ENCODE peak calls at places on chromosomes 4 and X, in eight cellular contexts. One of them, this sample, is unnamed. For H3K27me3, the result is how much of the 10 kb centered on the place peaks cover.

GRCh38 chr4:35709080-35709479 is 535.2 kb downstream of the ARAP2 start:
- DNase-seq in psoas muscle: no peak
- DNase-seq in left lung: no peak
- DNase-seq in mammary epithelial cell: no peak
- DNase-seq in Peyer's patch: no peak
- DNase-seq in lower lobe of right lung: no peak
- DNase-seq in endothelial cell of umbilical vein: no peak
- DNase-seq in cardiac muscle cell: no peak
- DNase-seq in this sample: no peak

GRCh38 chrX:104806346-104806745 is 240.3 kb downstream of the IL1RAPL2 start:
- DNase-seq in psoas muscle: no peak
- DNase-seq in left lung: no peak
- DNase-seq in mammary epithelial cell: no peak
- DNase-seq in Peyer's patch: no peak
- DNase-seq in lower lobe of right lung: no peak
- DNase-seq in endothelial cell of umbilical vein: no peak
- DNase-seq in cardiac muscle cell: no peak
- DNase-seq in this sample: no peak

GRCh38 chrX:138487866-138488265 is 223.7 kb downstream of the FGF13 start:
- DNase-seq in psoas muscle: no peak
- DNase-seq in left lung: no peak
- DNase-seq in mammary epithelial cell: no peak
- DNase-seq in Peyer's patch: no peak
- DNase-seq in lower lobe of right lung: no peak
- DNase-seq in endothelial cell of umbilical vein: no peak
- DNase-seq in cardiac muscle cell: no peak
- DNase-seq in this sample: no peak

GRCh38 chr4:14125375-14126129 is 498.0 kb upstream of the BOD1L1 start:
- DNase-seq in psoas muscle: no peak
- DNase-seq in left lung: no peak
- DNase-seq in mammary epithelial cell: no peak
- DNase-seq in Peyer's patch: no peak
- DNase-seq in lower lobe of right lung: no peak
- DNase-seq in endothelial cell of umbilical vein: no peak
- DNase-seq in cardiac muscle cell: no peak
- DNase-seq in this sample: no peak

GRCh38 chr4:11471613-11472012 is 42.9 kb upstream of the HS3ST1 start:
- DNase-seq in psoas muscle: no peak
- DNase-seq in left lung: no peak
- DNase-seq in mammary epithelial cell: no peak
- DNase-seq in Peyer's patch: peak
- DNase-seq in lower lobe of right lung: no peak
- DNase-seq in endothelial cell of umbilical vein: peak
- DNase-seq in cardiac muscle cell: peak
- DNase-seq in this sample: no peak

GRCh38 chr4:123501733-123502132 is 105.1 kb downstream of the SPRY1 start:
- DNase-seq in psoas muscle: no peak
- DNase-seq in left lung: no peak
- DNase-seq in mammary epithelial cell: no peak
- DNase-seq in Peyer's patch: no peak
- DNase-seq in lower lobe of right lung: no peak
- DNase-seq in endothelial cell of umbilical vein: no peak
- DNase-seq in cardiac muscle cell: no peak
- DNase-seq in this sample: no peak

GRCh38 chr4:13857397-13857796 is 229.9 kb upstream of the BOD1L1 start:
- DNase-seq in psoas muscle: no peak
- DNase-seq in left lung: no peak
- DNase-seq in mammary epithelial cell: no peak
- DNase-seq in Peyer's patch: no peak
- DNase-seq in lower lobe of right lung: no peak
- DNase-seq in endothelial cell of umbilical vein: no peak
- DNase-seq in cardiac muscle cell: no peak
- DNase-seq in this sample: no peak

GRCh38 chr4:177375971-177376370 is 66.3 kb downstream of the AGA start:
- DNase-seq in psoas muscle: no peak
- DNase-seq in left lung: no peak
- DNase-seq in mammary epithelial cell: no peak
- DNase-seq in Peyer's patch: no peak
- DNase-seq in lower lobe of right lung: no peak
- DNase-seq in endothelial cell of umbilical vein: no peak
- DNase-seq in cardiac muscle cell: no peak
- DNase-seq in this sample: peak

GRCh38 chrX:14694631-14695030 is 165.3 kb downstream of the GLRA2 start:
- DNase-seq in psoas muscle: no peak
- DNase-seq in left lung: no peak
- DNase-seq in mammary epithelial cell: peak
- DNase-seq in Peyer's patch: no peak
- DNase-seq in lower lobe of right lung: no peak
- DNase-seq in endothelial cell of umbilical vein: no peak
- DNase-seq in cardiac muscle cell: no peak
- DNase-seq in this sample: peak

GRCh38 chrX:153226344-153227190 is 47.5 kb downstream of the MAGEA1 start:
- DNase-seq in psoas muscle: peak
- DNase-seq in left lung: peak
- DNase-seq in mammary epithelial cell: peak
- DNase-seq in Peyer's patch: no peak
- DNase-seq in lower lobe of right lung: peak
- DNase-seq in endothelial cell of umbilical vein: no peak
- DNase-seq in cardiac muscle cell: peak
- DNase-seq in this sample: peak

GRCh38 chr4:122341906-122342305 is 36.9 kb upstream of the ADAD1 start:
- DNase-seq in psoas muscle: peak
- DNase-seq in left lung: no peak
- DNase-seq in mammary epithelial cell: peak
- DNase-seq in Peyer's patch: no peak
- DNase-seq in lower lobe of right lung: no peak
- DNase-seq in endothelial cell of umbilical vein: no peak
- DNase-seq in cardiac muscle cell: peak
- DNase-seq in this sample: peak

GRCh38 chrX:99750721-99751120 is 659.4 kb downstream of the PCDH19 start:
- DNase-seq in psoas muscle: no peak
- DNase-seq in left lung: no peak
- DNase-seq in mammary epithelial cell: no peak
- DNase-seq in Peyer's patch: no peak
- DNase-seq in lower lobe of right lung: no peak
- DNase-seq in endothelial cell of umbilical vein: no peak
- DNase-seq in cardiac muscle cell: no peak
- DNase-seq in this sample: no peak

GRCh38 chrX:152895724-152896420 is 2.0 kb upstream of the ZNF185 start:
- DNase-seq in psoas muscle: no peak
- DNase-seq in left lung: no peak
- DNase-seq in mammary epithelial cell: peak
- DNase-seq in Peyer's patch: no peak
- DNase-seq in lower lobe of right lung: no peak
- DNase-seq in endothelial cell of umbilical vein: peak
- DNase-seq in cardiac muscle cell: no peak
- DNase-seq in this sample: no peak

GRCh38 chr4:9765091-9765490 is 16.3 kb upstream of the DRD5 start:
- DNase-seq in psoas muscle: no peak
- DNase-seq in left lung: no peak
- DNase-seq in mammary epithelial cell: no peak
- DNase-seq in Peyer's patch: no peak
- DNase-seq in lower lobe of right lung: no peak
- DNase-seq in endothelial cell of umbilical vein: peak
- DNase-seq in cardiac muscle cell: peak
- DNase-seq in this sample: no peak

GRCh38 chr4:118337954-118338353 is 14.8 kb downstream of the PRSS12 start:
- DNase-seq in psoas muscle: no peak
- DNase-seq in left lung: no peak
- DNase-seq in mammary epithelial cell: peak
- DNase-seq in Peyer's patch: no peak
- DNase-seq in lower lobe of right lung: no peak
- DNase-seq in endothelial cell of umbilical vein: no peak
- DNase-seq in cardiac muscle cell: no peak
- DNase-seq in this sample: no peak

GRCh38 chr4:157075811-157076577 is at the start of gene GLRB:
- DNase-seq in psoas muscle: peak
- DNase-seq in left lung: peak
- DNase-seq in mammary epithelial cell: peak
- DNase-seq in Peyer's patch: no peak
- DNase-seq in lower lobe of right lung: peak
- DNase-seq in endothelial cell of umbilical vein: peak
- DNase-seq in cardiac muscle cell: peak
- DNase-seq in this sample: peak

GRCh38 chrX:38346150-38346549 is 6.3 kb upstream of the OTC start:
- DNase-seq in psoas muscle: no peak
- DNase-seq in left lung: no peak
- DNase-seq in mammary epithelial cell: no peak
- DNase-seq in Peyer's patch: no peak
- DNase-seq in lower lobe of right lung: no peak
- DNase-seq in endothelial cell of umbilical vein: no peak
- DNase-seq in cardiac muscle cell: no peak
- DNase-seq in this sample: no peak

GRCh38 chr4:4599886-4600285 is 58.0 kb upstream of the STX18 start:
- DNase-seq in psoas muscle: no peak
- DNase-seq in left lung: no peak
- DNase-seq in mammary epithelial cell: no peak
- DNase-seq in Peyer's patch: no peak
- DNase-seq in lower lobe of right lung: no peak
- DNase-seq in endothelial cell of umbilical vein: peak
- DNase-seq in cardiac muscle cell: no peak
- DNase-seq in this sample: no peak

GRCh38 chr4:120842046-120842445 is 80.5 kb downstream of the PRDM5 start:
- DNase-seq in psoas muscle: no peak
- DNase-seq in left lung: no peak
- DNase-seq in mammary epithelial cell: no peak
- DNase-seq in Peyer's patch: no peak
- DNase-seq in lower lobe of right lung: no peak
- DNase-seq in endothelial cell of umbilical vein: peak
- DNase-seq in cardiac muscle cell: peak
- DNase-seq in this sample: peak

GRCh38 chrX:147174596-147174995 is 360.1 kb upstream of the CXorf51A start:
- DNase-seq in psoas muscle: no peak
- DNase-seq in left lung: no peak
- DNase-seq in mammary epithelial cell: no peak
- DNase-seq in Peyer's patch: no peak
- DNase-seq in lower lobe of right lung: no peak
- DNase-seq in endothelial cell of umbilical vein: no peak
- DNase-seq in cardiac muscle cell: no peak
- DNase-seq in this sample: no peak

GRCh38 chr4:151013491-151013890 is 1.6 kb downstream of the LRBA start:
- DNase-seq in psoas muscle: no peak
- DNase-seq in left lung: no peak
- DNase-seq in mammary epithelial cell: no peak
- DNase-seq in Peyer's patch: no peak
- DNase-seq in lower lobe of right lung: no peak
- DNase-seq in endothelial cell of umbilical vein: peak
- DNase-seq in cardiac muscle cell: no peak
- DNase-seq in this sample: no peak

GRCh38 chrX:48604701-48605100 is 7.4 kb downstream of the WDR13 start:
- DNase-seq in psoas muscle: no peak
- DNase-seq in left lung: no peak
- DNase-seq in mammary epithelial cell: no peak
- DNase-seq in Peyer's patch: no peak
- DNase-seq in lower lobe of right lung: no peak
- DNase-seq in endothelial cell of umbilical vein: no peak
- DNase-seq in cardiac muscle cell: no peak
- DNase-seq in this sample: no peak

GRCh38 chrX:17812763-17813162 is 48.3 kb downstream of the RAI2 start:
- DNase-seq in psoas muscle: no peak
- DNase-seq in left lung: no peak
- DNase-seq in mammary epithelial cell: no peak
- DNase-seq in Peyer's patch: no peak
- DNase-seq in lower lobe of right lung: no peak
- DNase-seq in endothelial cell of umbilical vein: no peak
- DNase-seq in cardiac muscle cell: peak
- DNase-seq in this sample: no peak

GRCh38 chrX:1679238-1679637 is 64.4 kb downstream of the ASMT start:
- DNase-seq in psoas muscle: no peak
- DNase-seq in left lung: no peak
- DNase-seq in mammary epithelial cell: peak
- DNase-seq in Peyer's patch: no peak
- DNase-seq in lower lobe of right lung: no peak
- DNase-seq in endothelial cell of umbilical vein: no peak
- DNase-seq in cardiac muscle cell: no peak
- DNase-seq in this sample: no peak

DNA sequence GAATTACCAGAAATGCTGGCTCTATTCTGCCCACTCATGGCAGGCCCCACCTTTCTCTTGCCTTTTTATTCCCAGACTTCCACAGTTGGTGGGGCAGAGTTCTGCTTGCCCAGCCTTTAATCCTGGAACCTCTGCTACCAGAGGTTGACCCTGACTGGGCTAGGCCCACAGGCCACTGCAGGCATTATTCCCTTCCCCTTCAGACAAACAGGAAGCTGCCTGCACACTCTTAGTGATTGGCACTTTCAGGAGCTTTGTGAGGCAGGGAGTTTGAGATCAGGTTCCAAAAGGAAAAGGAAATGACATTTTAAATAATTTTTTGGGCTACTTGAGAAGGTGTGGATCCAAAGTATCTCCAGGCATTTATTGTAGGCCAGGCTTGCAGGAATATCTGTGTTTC is 18.8 kb downstream of the MSN start:
- DNase-seq in psoas muscle: no peak
- DNase-seq in left lung: no peak
- DNase-seq in mammary epithelial cell: no peak
- DNase-seq in Peyer's patch: no peak
- DNase-seq in lower lobe of right lung: no peak
- DNase-seq in endothelial cell of umbilical vein: peak
- DNase-seq in cardiac muscle cell: no peak
- DNase-seq in this sample: no peak
- H3K27ac ChIP-seq in psoas muscle: no peak
- H3K27ac ChIP-seq in left lung: peak
- H3K27ac ChIP-seq in mammary epithelial cell: no peak
- H3K27ac ChIP-seq in Peyer's patch: no peak
- H3K27ac ChIP-seq in lower lobe of right lung: no peak
- H3K27ac ChIP-seq in endothelial cell of umbilical vein: peak
- H3K27ac ChIP-seq in cardiac muscle cell: no peak
- H3K27ac ChIP-seq in this sample: no peak

GRCh38 chrX:43141885-43142284 is 363.9 kb upstream of the PPP1R2C start:
- DNase-seq in psoas muscle: no peak
- DNase-seq in left lung: no peak
- DNase-seq in mammary epithelial cell: no peak
- DNase-seq in Peyer's patch: no peak
- DNase-seq in lower lobe of right lung: no peak
- DNase-seq in endothelial cell of umbilical vein: no peak
- DNase-seq in cardiac muscle cell: no peak
- DNase-seq in this sample: no peak
- H3K27me3 ChIP-seq in psoas muscle: under half
- H3K27me3 ChIP-seq in left lung: under half
- H3K27me3 ChIP-seq in mammary epithelial cell: under half
- H3K27me3 ChIP-seq in Peyer's patch: under half
- H3K27me3 ChIP-seq in lower lobe of right lung: under half
- H3K27me3 ChIP-seq in endothelial cell of umbilical vein: under half
- H3K27me3 ChIP-seq in cardiac muscle cell: under half
- H3K27me3 ChIP-seq in this sample: under half

GRCh38 chrX:9622128-9622527 is 143.5 kb downstream of the GPR143 start:
- DNase-seq in psoas muscle: no peak
- DNase-seq in left lung: no peak
- DNase-seq in mammary epithelial cell: no peak
- DNase-seq in Peyer's patch: no peak
- DNase-seq in lower lobe of right lung: no peak
- DNase-seq in endothelial cell of umbilical vein: no peak
- DNase-seq in cardiac muscle cell: no peak
- DNase-seq in this sample: no peak
- H3K4me3 ChIP-seq in psoas muscle: no peak
- H3K4me3 ChIP-seq in left lung: no peak
- H3K4me3 ChIP-seq in mammary epithelial cell: no peak
- H3K4me3 ChIP-seq in Peyer's patch: no peak
- H3K4me3 ChIP-seq in lower lobe of right lung: no peak
- H3K4me3 ChIP-seq in endothelial cell of umbilical vein: no peak
- H3K4me3 ChIP-seq in cardiac muscle cell: no peak
- H3K4me3 ChIP-seq in this sample: no peak

GRCh38 chr4:152779513-152780266 is at the start of the genes ARFIP1 and TIGD4:
- DNase-seq in psoas muscle: peak
- DNase-seq in left lung: peak
- DNase-seq in mammary epithelial cell: peak
- DNase-seq in Peyer's patch: peak
- DNase-seq in lower lobe of right lung: peak
- DNase-seq in endothelial cell of umbilical vein: peak
- DNase-seq in cardiac muscle cell: peak
- DNase-seq in this sample: peak
- H3K27ac ChIP-seq in psoas muscle: peak
- H3K27ac ChIP-seq in left lung: peak
- H3K27ac ChIP-seq in mammary epithelial cell: peak
- H3K27ac ChIP-seq in Peyer's patch: peak
- H3K27ac ChIP-seq in lower lobe of right lung: peak
- H3K27ac ChIP-seq in endothelial cell of umbilical vein: peak
- H3K27ac ChIP-seq in cardiac muscle cell: peak
- H3K27ac ChIP-seq in this sample: peak